ENCODE peak calls at places on chromosomes 2 and 18, in eight cellular contexts. One of them, this sample, is unnamed.

GRCh38 chr2:62743506-62743905 is 38.0 kb downstream of the EHBP1 start:
- DNase-seq in OCI-M1: no peak
- DNase-seq in astrocyte: no peak
- DNase-seq in tibial nerve: no peak
- DNase-seq in activated T-cell treated with anti-CD3 and anti-CD28 coated beads for 1 hour: no peak
- DNase-seq in lower leg skin: no peak
- DNase-seq in K562: no peak
- DNase-seq in CD8-positive, alpha-beta T cell: no peak
- DNase-seq in this sample: no peak

GRCh38 chr2:239870276-239870675 is 154.9 kb downstream of the NDUFA10 start:
- DNase-seq in OCI-M1: no peak
- DNase-seq in astrocyte: no peak
- DNase-seq in tibial nerve: no peak
- DNase-seq in activated T-cell treated with anti-CD3 and anti-CD28 coated beads for 1 hour: no peak
- DNase-seq in lower leg skin: peak; percentile 45
- DNase-seq in K562: no peak
- DNase-seq in CD8-positive, alpha-beta T cell: no peak
- DNase-seq in this sample: no peak

GRCh38 chr2:167404896-167405295 is 516.6 kb downstream of the XIRP2 start:
- DNase-seq in OCI-M1: no peak
- DNase-seq in astrocyte: peak; percentile 66
- DNase-seq in tibial nerve: no peak
- DNase-seq in activated T-cell treated with anti-CD3 and anti-CD28 coated beads for 1 hour: no peak
- DNase-seq in lower leg skin: no peak
- DNase-seq in K562: no peak
- DNase-seq in CD8-positive, alpha-beta T cell: no peak
- DNase-seq in this sample: no peak

GRCh38 chr2:66508358-66509071 is 73.6 kb downstream of the MEIS1 start:
- DNase-seq in OCI-M1: no peak
- DNase-seq in astrocyte: peak; percentile 74
- DNase-seq in tibial nerve: no peak
- DNase-seq in activated T-cell treated with anti-CD3 and anti-CD28 coated beads for 1 hour: no peak
- DNase-seq in lower leg skin: no peak
- DNase-seq in K562: no peak
- DNase-seq in CD8-positive, alpha-beta T cell: no peak
- DNase-seq in this sample: peak; percentile 10

GRCh38 chr2:206996556-206997065 is 57.3 kb downstream of the CPO start:
- DNase-seq in OCI-M1: no peak
- DNase-seq in astrocyte: no peak
- DNase-seq in tibial nerve: no peak
- DNase-seq in activated T-cell treated with anti-CD3 and anti-CD28 coated beads for 1 hour: no peak
- DNase-seq in lower leg skin: no peak
- DNase-seq in K562: no peak
- DNase-seq in CD8-positive, alpha-beta T cell: no peak
- DNase-seq in this sample: no peak

GRCh38 chr2:41937464-41937861 is 110.4 kb upstream of the PKDCC start:
- DNase-seq in OCI-M1: no peak
- DNase-seq in astrocyte: peak; percentile 77
- DNase-seq in tibial nerve: no peak
- DNase-seq in activated T-cell treated with anti-CD3 and anti-CD28 coated beads for 1 hour: no peak
- DNase-seq in lower leg skin: peak; percentile 73
- DNase-seq in K562: no peak
- DNase-seq in CD8-positive, alpha-beta T cell: no peak
- DNase-seq in this sample: no peak

GRCh38 chr2:39403311-39403710 is 33.8 kb downstream of the MAP4K3 start:
- DNase-seq in OCI-M1: peak; percentile 29
- DNase-seq in astrocyte: no peak
- DNase-seq in tibial nerve: no peak
- DNase-seq in activated T-cell treated with anti-CD3 and anti-CD28 coated beads for 1 hour: no peak
- DNase-seq in lower leg skin: no peak
- DNase-seq in K562: no peak
- DNase-seq in CD8-positive, alpha-beta T cell: no peak
- DNase-seq in this sample: no peak

GRCh38 chr2:173056705-173057368 is 18.8 kb upstream of the MAP3K20 start:
- DNase-seq in OCI-M1: no peak
- DNase-seq in astrocyte: no peak
- DNase-seq in tibial nerve: no peak
- DNase-seq in activated T-cell treated with anti-CD3 and anti-CD28 coated beads for 1 hour: no peak
- DNase-seq in lower leg skin: no peak
- DNase-seq in K562: no peak
- DNase-seq in CD8-positive, alpha-beta T cell: no peak
- DNase-seq in this sample: no peak

GRCh38 chr2:69816923-69817542 is 12.4 kb upstream of the GMCL1 start:
- DNase-seq in OCI-M1: peak; percentile 88
- DNase-seq in astrocyte: peak; percentile 67
- DNase-seq in tibial nerve: peak; percentile 90
- DNase-seq in activated T-cell treated with anti-CD3 and anti-CD28 coated beads for 1 hour: peak; percentile 42
- DNase-seq in lower leg skin: peak; percentile 92
- DNase-seq in K562: peak; percentile 87
- DNase-seq in CD8-positive, alpha-beta T cell: peak; percentile 78
- DNase-seq in this sample: peak; percentile 86

GRCh38 chr2:111704246-111704645 is 179.7 kb downstream of the ANAPC1 start:
- DNase-seq in OCI-M1: no peak
- DNase-seq in astrocyte: peak; percentile 80
- DNase-seq in tibial nerve: no peak
- DNase-seq in activated T-cell treated with anti-CD3 and anti-CD28 coated beads for 1 hour: no peak
- DNase-seq in lower leg skin: peak; percentile 79
- DNase-seq in K562: no peak
- DNase-seq in CD8-positive, alpha-beta T cell: no peak
- DNase-seq in this sample: no peak

GRCh38 chr2:198347936-198348335 is 543.5 kb downstream of the PLCL1 start:
- DNase-seq in OCI-M1: no peak
- DNase-seq in astrocyte: peak; percentile 4
- DNase-seq in tibial nerve: no peak
- DNase-seq in activated T-cell treated with anti-CD3 and anti-CD28 coated beads for 1 hour: no peak
- DNase-seq in lower leg skin: no peak
- DNase-seq in K562: no peak
- DNase-seq in CD8-positive, alpha-beta T cell: no peak
- DNase-seq in this sample: no peak

GRCh38 chr2:219249203-219249980 is 3.7 kb upstream of the TUBA4B start:
- DNase-seq in OCI-M1: peak; percentile 69
- DNase-seq in astrocyte: peak; percentile 59
- DNase-seq in tibial nerve: peak; percentile 40
- DNase-seq in activated T-cell treated with anti-CD3 and anti-CD28 coated beads for 1 hour: no peak
- DNase-seq in lower leg skin: peak; percentile 95
- DNase-seq in K562: peak; percentile 19
- DNase-seq in CD8-positive, alpha-beta T cell: peak; percentile 80
- DNase-seq in this sample: peak; percentile 51

GRCh38 chr2:73931531-73932500 is 5.1 kb downstream of the DGUOK start:
- DNase-seq in OCI-M1: no peak
- DNase-seq in astrocyte: peak; percentile 69
- DNase-seq in tibial nerve: no peak
- DNase-seq in activated T-cell treated with anti-CD3 and anti-CD28 coated beads for 1 hour: no peak
- DNase-seq in lower leg skin: no peak
- DNase-seq in K562: no peak
- DNase-seq in CD8-positive, alpha-beta T cell: no peak
- DNase-seq in this sample: no peak

GRCh38 chr2:187453078-187453641 is 5.1 kb upstream of the CALCRL start:
- DNase-seq in OCI-M1: peak; percentile 66
- DNase-seq in astrocyte: no peak
- DNase-seq in tibial nerve: no peak
- DNase-seq in activated T-cell treated with anti-CD3 and anti-CD28 coated beads for 1 hour: no peak
- DNase-seq in lower leg skin: no peak
- DNase-seq in K562: peak; percentile 41
- DNase-seq in CD8-positive, alpha-beta T cell: no peak
- DNase-seq in this sample: peak; percentile 64

GRCh38 chr2:147515213-147515612 is 329.6 kb upstream of the ACVR2A start:
- DNase-seq in OCI-M1: no peak
- DNase-seq in astrocyte: no peak
- DNase-seq in tibial nerve: no peak
- DNase-seq in activated T-cell treated with anti-CD3 and anti-CD28 coated beads for 1 hour: no peak
- DNase-seq in lower leg skin: no peak
- DNase-seq in K562: no peak
- DNase-seq in CD8-positive, alpha-beta T cell: no peak
- DNase-seq in this sample: no peak

GRCh38 chr2:163667064-163667887 is 68.5 kb downstream of the FIGN start:
- DNase-seq in OCI-M1: peak; percentile 59
- DNase-seq in astrocyte: peak; percentile 97
- DNase-seq in tibial nerve: no peak
- DNase-seq in activated T-cell treated with anti-CD3 and anti-CD28 coated beads for 1 hour: no peak
- DNase-seq in lower leg skin: no peak
- DNase-seq in K562: no peak
- DNase-seq in CD8-positive, alpha-beta T cell: no peak
- DNase-seq in this sample: no peak

GRCh38 chr2:67015681-67016080 is 381.5 kb upstream of the ETAA1 start:
- DNase-seq in OCI-M1: no peak
- DNase-seq in astrocyte: no peak
- DNase-seq in tibial nerve: no peak
- DNase-seq in activated T-cell treated with anti-CD3 and anti-CD28 coated beads for 1 hour: no peak
- DNase-seq in lower leg skin: no peak
- DNase-seq in K562: no peak
- DNase-seq in CD8-positive, alpha-beta T cell: no peak
- DNase-seq in this sample: no peak

GRCh38 chr2:34147780-34148179 is 548.7 kb upstream of the FAM98A start:
- DNase-seq in OCI-M1: no peak
- DNase-seq in astrocyte: no peak
- DNase-seq in tibial nerve: no peak
- DNase-seq in activated T-cell treated with anti-CD3 and anti-CD28 coated beads for 1 hour: no peak
- DNase-seq in lower leg skin: no peak
- DNase-seq in K562: no peak
- DNase-seq in CD8-positive, alpha-beta T cell: no peak
- DNase-seq in this sample: no peak

GRCh38 chr18:48575301-48575657 is 36.4 kb downstream of the CTIF start:
- DNase-seq in OCI-M1: no peak
- DNase-seq in astrocyte: no peak
- DNase-seq in tibial nerve: no peak
- DNase-seq in activated T-cell treated with anti-CD3 and anti-CD28 coated beads for 1 hour: no peak
- DNase-seq in lower leg skin: no peak
- DNase-seq in K562: no peak
- DNase-seq in CD8-positive, alpha-beta T cell: no peak
- DNase-seq in this sample: no peak

GRCh38 chr2:211454684-211455083 is 898.3 kb downstream of the CPS1 start:
- DNase-seq in OCI-M1: no peak
- DNase-seq in astrocyte: no peak
- DNase-seq in tibial nerve: no peak
- DNase-seq in activated T-cell treated with anti-CD3 and anti-CD28 coated beads for 1 hour: no peak
- DNase-seq in lower leg skin: no peak
- DNase-seq in K562: no peak
- DNase-seq in CD8-positive, alpha-beta T cell: no peak
- DNase-seq in this sample: no peak

GRCh38 chr2:176854878-176855277 is 357.7 kb upstream of the HNRNPA3 start:
- DNase-seq in OCI-M1: no peak
- DNase-seq in astrocyte: no peak
- DNase-seq in tibial nerve: no peak
- DNase-seq in activated T-cell treated with anti-CD3 and anti-CD28 coated beads for 1 hour: no peak
- DNase-seq in lower leg skin: no peak
- DNase-seq in K562: no peak
- DNase-seq in CD8-positive, alpha-beta T cell: no peak
- DNase-seq in this sample: no peak

GRCh38 chr2:149732730-149733290 is 145.2 kb upstream of the MMADHC start:
- DNase-seq in OCI-M1: no peak
- DNase-seq in astrocyte: no peak
- DNase-seq in tibial nerve: no peak
- DNase-seq in activated T-cell treated with anti-CD3 and anti-CD28 coated beads for 1 hour: no peak
- DNase-seq in lower leg skin: no peak
- DNase-seq in K562: no peak
- DNase-seq in CD8-positive, alpha-beta T cell: no peak
- DNase-seq in this sample: no peak

GRCh38 chr2:62706721-62707516 is 1.4 kb downstream of the EHBP1 start:
- DNase-seq in OCI-M1: peak; percentile 24
- DNase-seq in astrocyte: no peak
- DNase-seq in tibial nerve: no peak
- DNase-seq in activated T-cell treated with anti-CD3 and anti-CD28 coated beads for 1 hour: no peak
- DNase-seq in lower leg skin: no peak
- DNase-seq in K562: peak; percentile 5
- DNase-seq in CD8-positive, alpha-beta T cell: no peak
- DNase-seq in this sample: no peak